ENCODE peak calls at places on chromosomes 16 and 17, in four cellular contexts. J is prostate gland, P is IMR-90, N is fibroblast of lung. B is an unnamed sample.

GRCh38 chr17:56185491-56185890 is 32.2 kb downstream of the ANKFN1 start:
- DNase-seq in J (no peak), N (peak; percentile 43), P (peak; percentile 49), B (no peak)

GRCh38 chr16:2172688-2173335 is 17.2 kb downstream of the TRAF7 start:
- DNase-seq in P (no peak), J (no peak), N (no peak), B (no peak)

GRCh38 chr17:29433551-29433950 is 43.4 kb downstream of the TAOK1 start:
- DNase-seq in J (no peak), N (no peak), P (no peak), B (no peak)

GRCh38 chr16:2919511-2920255 is 8.0 kb downstream of the FLYWCH1 start:
- DNase-seq in N (peak; percentile 80), P (peak; percentile 74), J (peak; percentile 44), B (peak; percentile 68)

GRCh38 chr16:87930456-87930855 is 5.9 kb downstream of the CA5A start:
- DNase-seq in P (no peak), N (no peak), J (no peak), B (peak; percentile 23)

GRCh38 chr17:13883659-13884058 is 185.6 kb upstream of the COX10 start:
- DNase-seq in N (no peak), J (no peak), P (no peak), B (no peak)

GRCh38 chr17:66115246-66115645 is 76.7 kb downstream of the CEP112 start:
- DNase-seq in N (peak; percentile 16), P (peak; percentile 43), J (no peak), B (no peak)

GRCh38 chr17:34420254-34420766 is 57.3 kb upstream of the CCL1 start:
- DNase-seq in N (peak; percentile 61), P (peak; percentile 46), J (peak; percentile 57), B (peak; percentile 76)

GRCh38 chr17:7883781-7884386 is 4.7 kb upstream of the CHD3 start:
- DNase-seq in P (peak; percentile 45), J (no peak), N (peak; percentile 57), B (peak; percentile 42)

GRCh38 chr17:74842599-74843351 is 16.9 kb downstream of the GRIN2C start:
- DNase-seq in P (peak; percentile 46), N (peak; percentile 63), J (peak; percentile 35), B (peak; percentile 79)

GRCh38 chr17:61532818-61533217 is 58.2 kb downstream of the NACA2 start:
- DNase-seq in P (no peak), N (no peak), J (no peak), B (no peak)

GRCh38 chr16:59249049-59249448 is 514.9 kb upstream of the GOT2 start:
- DNase-seq in J (no peak), P (no peak), N (no peak), B (peak; percentile 20)

GRCh38 chr17:76235883-76236282 is 4.4 kb downstream of the RNF157 start:
- DNase-seq in J (no peak), N (no peak), P (no peak), B (no peak)

GRCh38 chr16:85570213-85570734 is 42.8 kb upstream of the GSE1 start:
- DNase-seq in N (no peak), P (no peak), J (no peak), B (no peak)

GRCh38 chr17:59483860-59484259 is 81.5 kb upstream of the DHX40 start:
- DNase-seq in J (no peak), N (no peak), P (no peak), B (no peak)
- H3K4me1 ChIP-seq in J (no peaks in the 10 kb centered on the region), N (no peaks in the 10 kb centered on the region), P (no peaks in the 10 kb centered on the region), B (peaks cover 9% of the 10 kb centered on the region)

GRCh38 chr16:17395849-17396480 is 74.8 kb downstream of the XYLT1 start:
- DNase-seq in P (no peak), J (no peak), N (peak; percentile 51), B (peak; percentile 47)
- H3K4me1 ChIP-seq in P (peaks cover 8% of the 10 kb centered on the region), J (peaks cover 22% of the 10 kb centered on the region), N (peaks cover 6% of the 10 kb centered on the region), B (peaks cover 40% of the 10 kb centered on the region)

DNA sequence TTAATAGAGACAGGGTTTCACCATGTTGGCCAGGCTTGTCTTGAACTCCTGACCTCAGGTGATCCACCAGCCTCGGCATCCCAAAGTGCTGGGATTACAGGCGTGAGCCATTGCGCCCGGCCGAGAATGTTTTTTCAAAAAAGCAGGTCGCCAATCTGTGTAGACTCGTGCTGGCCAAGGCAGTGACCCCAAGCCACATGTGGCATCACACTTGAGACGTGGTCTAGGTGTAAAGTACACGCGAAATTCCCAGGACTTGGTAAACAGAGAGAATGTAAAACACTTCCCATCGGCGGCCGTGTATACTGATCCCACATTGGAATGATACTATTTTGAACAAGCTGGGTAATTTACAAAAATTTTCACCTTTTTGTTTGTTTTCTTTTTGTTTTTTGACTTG is 41.1 kb downstream of the TBC1D16 start:
- DNase-seq in J (no peak), P (no peak), N (no peak), B (no peak)
- H3K4me1 ChIP-seq in J (peaks cover 29% of the 10 kb centered on the region), P (peaks cover 26% of the 10 kb centered on the region), N (peaks cover 18% of the 10 kb centered on the region), B (peaks cover 29% of the 10 kb centered on the region)

GRCh38 chr17:82973456-82974135 is 105.8 kb upstream of the METRNL start:
- DNase-seq in P (no peak), J (no peak), N (no peak), B (no peak)

GRCh38 chr17:82972836-82973372 is 106.5 kb upstream of the METRNL start:
- DNase-seq in J (no peak), N (no peak), P (no peak), B (no peak)

GRCh38 chr17:82967268-82968032 is 112.0 kb upstream of the METRNL start:
- DNase-seq in N (no peak), J (no peak), P (no peak), B (no peak)

GRCh38 chr17:82970818-82971610 is 108.4 kb upstream of the METRNL start:
- DNase-seq in J (no peak), P (no peak), N (no peak), B (no peak)

DNA sequence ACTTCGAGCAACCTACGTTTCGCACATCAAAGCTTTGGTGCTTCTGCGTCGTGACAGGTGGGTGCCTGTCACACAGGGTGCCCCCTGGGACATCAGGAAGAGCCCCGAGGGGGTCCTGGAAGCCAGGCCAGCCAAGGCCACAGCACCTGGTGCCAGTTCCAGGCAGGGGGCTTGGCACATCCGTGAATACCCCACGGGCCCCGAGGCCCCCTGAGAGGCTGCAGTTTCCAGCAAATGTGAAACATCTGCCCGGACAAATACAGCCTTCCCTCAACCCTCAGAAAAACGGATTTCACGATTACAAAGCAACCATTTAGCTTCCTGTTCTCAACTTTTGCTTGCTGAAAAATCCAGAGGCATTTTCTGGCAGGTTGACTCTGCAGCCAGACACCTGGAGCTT is 109.3 kb upstream of the METRNL start:
- DNase-seq in N (no peak), P (no peak), J (no peak), B (no peak)
- H3K4me1 ChIP-seq in N (no peaks in the 10 kb centered on the region), P (peaks cover 2% of the 10 kb centered on the region), J (no peaks in the 10 kb centered on the region), B (no peaks in the 10 kb centered on the region)

GRCh38 chr17:81422776-81423697 is 27.8 kb downstream of the BAHCC1 start:
- DNase-seq in J (peak; percentile 69), P (peak; percentile 96), N (peak; percentile 91), B (peak; percentile 96)
- H3K4me1 ChIP-seq in J (peaks cover 12% of the 10 kb centered on the region), P (peaks cover 44% of the 10 kb centered on the region), N (peaks cover 48% of the 10 kb centered on the region), B (peaks cover 15% of the 10 kb centered on the region)

DNA sequence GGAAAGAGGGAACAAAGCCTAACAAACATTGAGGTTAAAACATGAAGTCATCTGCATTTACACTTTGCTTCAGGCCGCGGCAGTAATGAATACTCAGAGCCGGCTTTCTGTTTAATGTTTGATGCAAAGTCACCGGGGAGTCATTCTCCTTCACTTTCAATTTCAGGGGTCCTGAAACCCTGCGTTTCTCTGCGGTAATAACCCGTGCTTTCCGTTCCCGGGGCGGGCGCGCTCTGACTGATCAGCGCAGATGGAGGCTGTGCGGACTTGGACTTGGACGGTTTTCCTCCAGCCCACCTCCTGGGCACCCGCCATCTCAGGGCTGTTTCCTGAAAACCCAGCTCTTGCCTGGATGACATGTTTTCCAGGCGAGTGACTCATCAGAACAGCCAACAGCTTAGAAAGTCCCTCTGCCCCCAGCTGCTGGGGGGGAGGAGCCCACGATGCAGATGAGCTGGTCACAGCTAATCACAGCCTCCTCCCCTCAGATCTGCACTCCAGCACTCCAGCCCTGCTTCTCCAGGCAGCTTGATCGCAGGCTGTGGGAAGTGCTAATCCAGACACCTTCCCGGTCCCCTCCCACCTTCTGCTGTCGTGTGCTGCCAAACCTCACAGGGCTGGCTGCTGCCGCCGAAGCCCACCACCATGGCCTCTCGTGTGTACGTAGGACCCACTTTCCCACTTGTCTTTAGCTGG is 158.6 kb upstream of the CHMP6 start:
- DNase-seq in N (peak; percentile 98), P (peak; percentile 99), J (peak; percentile 79), B (peak; percentile 98)
- H3K4me1 ChIP-seq in N (peaks cover 19% of the 10 kb centered on the region), P (peaks cover 19% of the 10 kb centered on the region), J (no peaks in the 10 kb centered on the region), B (peaks cover 5% of the 10 kb centered on the region)

DNA sequence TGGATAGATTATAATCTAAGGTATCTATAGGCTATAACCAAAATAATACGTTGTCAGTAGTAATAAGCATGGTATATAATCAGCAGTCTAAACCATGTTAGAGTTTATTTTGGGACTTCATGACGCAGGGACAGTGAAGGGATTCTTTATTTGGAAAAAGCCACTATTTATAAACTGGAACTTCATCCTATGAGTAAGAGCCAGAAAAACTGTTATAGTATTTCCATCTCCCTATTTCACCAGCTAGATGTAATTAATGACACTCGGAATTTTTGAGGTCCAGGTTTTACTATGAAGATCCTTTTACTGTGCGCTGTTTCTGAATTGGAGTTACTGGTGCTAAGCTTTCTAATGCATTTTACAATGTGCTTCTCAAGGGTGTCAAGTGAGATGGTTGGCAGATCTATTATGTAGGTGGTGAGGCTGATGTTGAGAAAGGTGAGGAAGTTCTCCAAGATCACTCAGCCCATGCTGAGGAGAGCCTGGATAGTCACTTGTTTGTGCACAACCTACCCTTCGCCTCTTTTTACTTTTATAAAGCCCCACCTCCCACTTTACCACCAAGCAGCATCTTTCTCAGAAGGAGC is 149.3 kb downstream of the MSI2 start:
- DNase-seq in J (no peak), P (peak; percentile 50), N (no peak), B (no peak)
- H3K4me1 ChIP-seq in J (peaks cover 26% of the 10 kb centered on the region), P (peaks cover 12% of the 10 kb centered on the region), N (no peaks in the 10 kb centered on the region), B (peaks cover 64% of the 10 kb centered on the region)

B was measured in cardiac muscle cell.